ENCODE peak calls at places on chromosomes 7 and 10, in six cellular contexts. Y is HCT116, Z is H1, K is K562, Q is GM12878, E is HepG2. X is an unnamed sample.
A peak's percentile ranks its signal among the peaks of the same experiment; 100 is the strongest.

GRCh38 chr7:66283003-66283920 is 78.1 kb downstream of the TPST1 start:
- DNase-seq in Y (peak; percentile 26), Z (no peak), K (no peak), Q (no peak), E (no peak), X (no peak)

GRCh38 chr10:93363891-93364648 is 118.1 kb downstream of the MYOF start:
- DNase-seq in Y (no peak), Z (no peak), K (no peak), Q (no peak), E (no peak), X (no peak)

GRCh38 chr10:99435986-99436633 is 5.7 kb upstream of the GOT1 start:
- DNase-seq in Y (peak; percentile 44), Z (no peak), K (peak; percentile 62), Q (no peak), E (peak; percentile 48), X (no peak)

GRCh38 chr10:101630420-101630920 is 42.3 kb downstream of the DPCD start:
- DNase-seq in Y (no peak), Z (no peak), K (no peak), Q (no peak), E (peak; percentile 34), X (no peak)

GRCh38 chr10:83991986-83992753 is 147.1 kb upstream of the GHITM start:
- DNase-seq in Y (peak; percentile 35), Z (peak; percentile 17), K (peak; percentile 57), Q (peak; percentile 55), E (peak; percentile 28), X (peak; percentile 56)

GRCh38 chr7:14377646-14378266 is 388.3 kb upstream of the ETV1 start:
- DNase-seq in Y (no peak), Z (no peak), K (no peak), Q (no peak), E (no peak), X (no peak)

GRCh38 chr7:81267508-81267907 is 348.7 kb upstream of the SEMA3C start:
- DNase-seq in Y (no peak), Z (no peak), K (no peak), Q (no peak), E (no peak), X (no peak)

GRCh38 chr7:115409682-115410426 is 488.0 kb downstream of the MDFIC start:
- DNase-seq in Y (no peak), Z (no peak), K (no peak), Q (no peak), E (no peak), X (no peak)

GRCh38 chr10:113853577-113854018 is 284 bp downstream of the DCLRE1A start:
- DNase-seq in Y (no peak), Z (no peak), K (no peak), Q (no peak), E (no peak), X (no peak)

GRCh38 chr10:79339266-79339665 is 8.0 kb upstream of the PPIF start:
- DNase-seq in Y (no peak), Z (no peak), K (no peak), Q (no peak), E (no peak), X (no peak)

GRCh38 chr7:28530175-28531142 is 118.1 kb downstream of the CREB5 start:
- DNase-seq in Y (no peak), Z (no peak), K (no peak), Q (no peak), E (no peak), X (peak; percentile 36)

GRCh38 chr10:18319628-18320027 is 179.4 kb downstream of the CACNB2 start:
- DNase-seq in Y (no peak), Z (no peak), K (no peak), Q (no peak), E (no peak), X (no peak)

GRCh38 chr10:77756319-77757232 is 119.0 kb upstream of the KCNMA1 start:
- DNase-seq in Y (peak; percentile 47), Z (peak; percentile 56), K (peak; percentile 80), Q (no peak), E (peak; percentile 59), X (peak; percentile 64)

GRCh38 chr7:127158659-127159058 is 94.1 kb downstream of the GRM8 start:
- DNase-seq in Y (no peak), Z (no peak), K (peak; percentile 16), Q (no peak), E (peak; percentile 1), X (peak; percentile 13)

GRCh38 chr10:93876391-93876790 is 17.4 kb upstream of the SLC35G1 start:
- DNase-seq in Y (no peak), Z (no peak), K (no peak), Q (no peak), E (no peak), X (no peak)

GRCh38 chr7:128304212-128304611 is 39.5 kb downstream of the RBM28 start:
- DNase-seq in Y (no peak), Z (no peak), K (no peak), Q (no peak), E (no peak), X (no peak)

GRCh38 chr7:137519964-137520363 is 176.4 kb upstream of the PTN start:
- DNase-seq in Y (no peak), Z (no peak), K (no peak), Q (no peak), E (no peak), X (no peak)

GRCh38 chr10:70053212-70053895 is 708 bp downstream of the MACROH2A2 start:
- DNase-seq in Y (no peak), Z (no peak), K (no peak), Q (no peak), E (no peak), X (no peak)

GRCh38 chr10:373516-374309 is 238.5 kb downstream of the ZMYND11 start:
- DNase-seq in Y (no peak), Z (no peak), K (no peak), Q (no peak), E (peak; percentile 80), X (no peak)
- TF ChIP-seq ZNF274 in Y (no peak), Z (no peak), K (no peak), Q (no peak), E (no peak), X (no peak)

GRCh38 chr10:7513455-7513854 is 102.6 kb upstream of the SFMBT2 start:
- DNase-seq in Y (no peak), Z (no peak), K (no peak), Q (no peak), E (no peak), X (no peak)

GRCh38 chr10:7511612-7512011 is 100.8 kb upstream of the SFMBT2 start:
- DNase-seq in Y (no peak), Z (no peak), K (no peak), Q (no peak), E (no peak), X (no peak)

GRCh38 chr10:7515549-7515948 is 104.7 kb upstream of the SFMBT2 start:
- DNase-seq in Y (no peak), Z (no peak), K (no peak), Q (no peak), E (no peak), X (no peak)

GRCh38 chr10:7513936-7514335 is 103.1 kb upstream of the SFMBT2 start:
- DNase-seq in Y (no peak), Z (no peak), K (no peak), Q (no peak), E (no peak), X (no peak)

GRCh38 chr10:7512487-7512886 is 101.7 kb upstream of the SFMBT2 start:
- DNase-seq in Y (no peak), Z (no peak), K (peak; percentile 17), Q (no peak), E (peak; percentile 36), X (no peak)
- TF ChIP-seq ZNF274 in Y (no peak), Z (no peak), K (no peak), Q (no peak), E (no peak), X (no peak)

GRCh38 chr10:97404044-97404443 is 2.9 kb upstream of the RRP12 start:
- DNase-seq in Y (no peak), Z (no peak), K (no peak), Q (no peak), E (no peak), X (no peak)

GRCh38 chr10:97408496-97408992 is 7.4 kb upstream of the RRP12 start:
- DNase-seq in Y (no peak), Z (no peak), K (no peak), Q (no peak), E (peak; percentile 73), X (no peak)

GRCh38 chr10:97407952-97408248 is 6.8 kb upstream of the RRP12 start:
- DNase-seq in Y (no peak), Z (no peak), K (no peak), Q (no peak), E (no peak), X (no peak)

GRCh38 chr10:97406064-97406463 is 4.9 kb upstream of the RRP12 start:
- DNase-seq in Y (no peak), Z (no peak), K (peak; percentile 43), Q (no peak), E (no peak), X (no peak)

GRCh38 chr10:97407211-97407951 is 6.2 kb upstream of the RRP12 start:
- DNase-seq in Y (peak; percentile 77), Z (no peak), K (peak; percentile 85), Q (no peak), E (peak; percentile 89), X (peak; percentile 60)
- TF ChIP-seq ZNF274 in Y (no peak), Z (no peak), K (no peak), Q (no peak), E (no peak), X (no peak)

GRCh38 chr10:104641150-104642000 is at the start of gene SORCS3:
- DNase-seq in Y (no peak), Z (no peak), K (no peak), Q (no peak), E (no peak), X (no peak)

GRCh38 chr10:104640339-104641149 is 546 bp upstream of the SORCS3 start:
- DNase-seq in Y (no peak), Z (no peak), K (no peak), Q (no peak), E (no peak), X (no peak)

GRCh38 chr10:104642001-104642270 is 846 bp downstream of the SORCS3 start:
- DNase-seq in Y (no peak), Z (no peak), K (no peak), Q (no peak), E (no peak), X (no peak)

GRCh38 chr10:104639595-104640338 is 1.3 kb upstream of the SORCS3 start:
- DNase-seq in Y (no peak), Z (no peak), K (no peak), Q (no peak), E (no peak), X (no peak)

DNA sequence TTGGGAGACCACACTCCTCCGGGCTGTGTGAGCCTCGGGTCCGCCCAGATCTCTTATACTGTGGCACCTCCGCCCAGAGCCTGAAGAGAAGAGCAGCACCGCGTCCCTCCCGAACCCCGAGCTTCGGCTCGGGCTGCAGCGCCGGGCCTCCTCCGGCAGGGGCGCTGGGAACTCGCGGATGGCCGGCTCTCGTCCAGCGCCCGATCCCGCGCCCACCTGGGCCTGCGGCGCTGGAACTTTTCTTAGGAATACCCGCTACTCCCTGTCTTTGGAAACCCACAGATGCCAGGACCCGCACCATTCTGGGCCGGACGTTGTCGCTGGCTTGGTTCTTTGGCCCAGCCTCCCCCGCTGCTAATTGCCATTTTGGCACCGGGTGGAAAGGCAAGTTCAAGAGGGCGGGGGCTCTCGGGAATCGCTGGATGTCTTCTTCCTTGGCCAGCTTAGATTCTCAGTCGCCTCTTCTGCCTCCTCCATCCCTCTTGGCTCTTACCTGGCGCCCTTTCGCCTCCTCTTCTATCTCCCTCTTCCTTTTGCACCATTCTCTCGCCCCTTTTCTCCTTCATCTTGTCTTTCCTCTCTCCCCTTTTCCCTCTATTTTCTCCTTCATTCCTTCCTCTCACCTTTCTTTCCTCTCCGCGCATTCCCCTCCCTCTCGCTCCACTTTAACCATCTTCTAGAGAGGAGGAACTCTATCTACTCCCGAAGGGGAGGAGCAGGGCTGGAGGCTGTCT is 2.1 kb upstream of the SORCS3 start:
- DNase-seq in Y (no peak), Z (no peak), K (peak; percentile 10), Q (no peak), E (no peak), X (no peak)
- TF ChIP-seq ZNF274 in Y (no peak), Z (no peak), K (no peak), Q (no peak), E (no peak), X (no peak)

X was measured in NT2/D1.